ENCODE peak calls at places on chromosomes 4 and X, in six cellular contexts. One of them, this sample, is unnamed.

GRCh38 chr4:118941149-118941548 is 52.5 kb downstream of the SYNPO2 start:
- DNase-seq in A549: no peak
- DNase-seq in suprapubic skin: no peak
- DNase-seq in sigmoid colon: peak
- DNase-seq in esophagus squamous epithelium: no peak
- DNase-seq in tibial nerve: peak
- DNase-seq in this sample: no peak

GRCh38 chrX:1212532-1212931 is at the start of gene CRLF2:
- DNase-seq in A549: peak
- DNase-seq in suprapubic skin: peak
- DNase-seq in tibial nerve: no peak
- DNase-seq in esophagus squamous epithelium: no peak
- DNase-seq in sigmoid colon: peak
- DNase-seq in this sample: no peak

GRCh38 chrX:94751611-94752010 is 1077.6 kb downstream of the FAM133A start:
- DNase-seq in sigmoid colon: no peak
- DNase-seq in esophagus squamous epithelium: no peak
- DNase-seq in suprapubic skin: no peak
- DNase-seq in tibial nerve: no peak
- DNase-seq in A549: no peak
- DNase-seq in this sample: no peak

GRCh38 chrX:29662101-29662500 is 553.3 kb upstream of the MAGEB2 start:
- DNase-seq in tibial nerve: no peak
- DNase-seq in sigmoid colon: no peak
- DNase-seq in suprapubic skin: no peak
- DNase-seq in esophagus squamous epithelium: no peak
- DNase-seq in A549: peak
- DNase-seq in this sample: no peak

GRCh38 chr4:145804134-145804533 is 124.2 kb downstream of the C4orf51 start:
- DNase-seq in A549: peak
- DNase-seq in tibial nerve: peak
- DNase-seq in sigmoid colon: no peak
- DNase-seq in suprapubic skin: no peak
- DNase-seq in esophagus squamous epithelium: no peak
- DNase-seq in this sample: no peak

GRCh38 chr4:122647656-122648055 is 26.8 kb upstream of the IL21 start:
- DNase-seq in suprapubic skin: no peak
- DNase-seq in tibial nerve: no peak
- DNase-seq in A549: no peak
- DNase-seq in esophagus squamous epithelium: no peak
- DNase-seq in sigmoid colon: no peak
- DNase-seq in this sample: no peak

GRCh38 chr4:60750962-60751361 is 449.2 kb upstream of the ADGRL3 start:
- DNase-seq in tibial nerve: no peak
- DNase-seq in suprapubic skin: no peak
- DNase-seq in sigmoid colon: no peak
- DNase-seq in esophagus squamous epithelium: no peak
- DNase-seq in A549: no peak
- DNase-seq in this sample: no peak

GRCh38 chr4:33592701-33593100 is 2651.6 kb downstream of the ARAP2 start:
- DNase-seq in tibial nerve: no peak
- DNase-seq in suprapubic skin: no peak
- DNase-seq in esophagus squamous epithelium: no peak
- DNase-seq in A549: no peak
- DNase-seq in sigmoid colon: no peak
- DNase-seq in this sample: no peak

GRCh38 chr4:6716018-6716911 is at the start of gene BLOC1S4:
- DNase-seq in esophagus squamous epithelium: peak
- DNase-seq in sigmoid colon: peak
- DNase-seq in tibial nerve: peak
- DNase-seq in suprapubic skin: peak
- DNase-seq in A549: peak
- DNase-seq in this sample: peak

GRCh38 chr4:59655996-59656395 is 1544.1 kb upstream of the ADGRL3 start:
- DNase-seq in tibial nerve: no peak
- DNase-seq in suprapubic skin: no peak
- DNase-seq in sigmoid colon: no peak
- DNase-seq in A549: no peak
- DNase-seq in esophagus squamous epithelium: no peak
- DNase-seq in this sample: no peak

GRCh38 chr4:8533274-8533865 is 46.8 kb upstream of the GPR78 start:
- DNase-seq in A549: no peak
- DNase-seq in tibial nerve: no peak
- DNase-seq in suprapubic skin: no peak
- DNase-seq in esophagus squamous epithelium: no peak
- DNase-seq in sigmoid colon: no peak
- DNase-seq in this sample: no peak

GRCh38 chrX:153669174-153669890 is 4.3 kb downstream of the PNCK start:
- DNase-seq in A549: no peak
- DNase-seq in sigmoid colon: peak
- DNase-seq in suprapubic skin: no peak
- DNase-seq in tibial nerve: no peak
- DNase-seq in esophagus squamous epithelium: no peak
- DNase-seq in this sample: no peak

GRCh38 chr4:1177274-1178141 is 5.1 kb upstream of the SPON2 start:
- DNase-seq in tibial nerve: no peak
- DNase-seq in A549: no peak
- DNase-seq in esophagus squamous epithelium: no peak
- DNase-seq in sigmoid colon: peak
- DNase-seq in suprapubic skin: peak
- DNase-seq in this sample: peak

GRCh38 chr4:1180663-1181062 is 8.3 kb upstream of the SPON2 start:
- DNase-seq in A549: no peak
- DNase-seq in sigmoid colon: no peak
- DNase-seq in esophagus squamous epithelium: no peak
- DNase-seq in suprapubic skin: no peak
- DNase-seq in tibial nerve: no peak
- DNase-seq in this sample: no peak

GRCh38 chr4:1178300-1179088 is 6.1 kb upstream of the SPON2 start:
- DNase-seq in suprapubic skin: no peak
- DNase-seq in esophagus squamous epithelium: no peak
- DNase-seq in A549: no peak
- DNase-seq in sigmoid colon: peak
- DNase-seq in tibial nerve: no peak
- DNase-seq in this sample: no peak

GRCh38 chr4:1179976-1180375 is 7.6 kb upstream of the SPON2 start:
- DNase-seq in suprapubic skin: no peak
- DNase-seq in tibial nerve: no peak
- DNase-seq in A549: no peak
- DNase-seq in esophagus squamous epithelium: no peak
- DNase-seq in sigmoid colon: no peak
- DNase-seq in this sample: no peak

DNA sequence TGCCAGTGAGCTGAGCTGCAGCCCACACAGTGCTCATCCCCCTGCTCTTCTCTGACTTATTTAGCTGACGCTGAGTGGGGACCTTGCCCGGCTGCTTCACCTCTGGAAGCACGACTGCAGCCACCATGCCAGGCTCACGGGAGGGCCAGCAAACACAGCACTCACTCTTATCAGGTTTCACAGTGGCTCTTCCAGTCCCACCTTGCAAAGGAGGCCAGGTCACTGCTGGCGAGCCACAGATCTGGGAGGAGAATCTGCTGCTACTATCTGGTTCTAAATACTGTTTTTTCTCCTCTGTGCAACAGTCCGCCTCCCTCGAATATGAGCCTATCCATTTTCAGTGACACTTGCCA is 6.7 kb upstream of the SPON2 start:
- DNase-seq in tibial nerve: no peak
- DNase-seq in suprapubic skin: no peak
- DNase-seq in A549: no peak
- DNase-seq in sigmoid colon: no peak
- DNase-seq in esophagus squamous epithelium: no peak
- DNase-seq in this sample: no peak
- H3K27ac ChIP-seq in tibial nerve: no peak
- H3K27ac ChIP-seq in suprapubic skin: no peak
- H3K27ac ChIP-seq in A549: no peak
- H3K27ac ChIP-seq in sigmoid colon: no peak
- H3K27ac ChIP-seq in esophagus squamous epithelium: no peak
- H3K27ac ChIP-seq in this sample: no peak

DNA sequence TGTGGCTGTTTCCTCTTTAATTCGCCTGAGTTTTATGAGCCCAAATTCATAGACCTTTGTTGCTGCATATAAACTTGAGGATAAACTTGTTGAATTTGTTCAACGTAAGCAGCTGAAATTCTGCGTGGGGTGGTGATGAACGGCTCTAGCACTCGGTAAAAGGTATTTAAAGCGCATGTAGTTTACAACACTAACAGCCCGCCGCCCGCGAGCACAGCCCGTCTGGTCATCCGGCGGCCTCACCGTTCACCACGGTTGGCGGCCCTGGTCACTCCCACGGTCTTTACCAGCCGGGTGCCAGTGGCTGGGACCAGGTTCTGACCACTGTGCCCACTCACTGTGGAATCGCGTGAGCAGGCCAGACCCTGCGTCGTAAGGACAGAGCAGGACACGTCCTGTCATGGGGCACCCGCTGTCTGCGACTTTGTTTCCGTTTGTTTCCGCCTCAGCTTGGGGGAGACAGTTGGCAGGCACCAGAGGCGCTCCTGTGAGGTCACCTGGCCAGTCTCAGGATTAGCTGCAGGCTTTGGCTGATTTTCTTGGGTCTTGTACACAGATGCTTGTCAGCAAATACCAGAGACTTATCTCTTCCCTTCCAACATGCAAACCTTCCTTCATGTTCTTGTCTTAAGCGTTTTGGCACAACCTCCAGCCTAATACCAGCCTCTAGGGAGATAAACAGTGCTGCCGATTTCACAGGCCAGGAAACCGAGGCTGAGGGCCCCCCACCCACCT is 36.8 kb upstream of the SPON2 start:
- DNase-seq in tibial nerve: no peak
- DNase-seq in sigmoid colon: peak
- DNase-seq in esophagus squamous epithelium: no peak
- DNase-seq in A549: no peak
- DNase-seq in suprapubic skin: peak
- DNase-seq in this sample: no peak
- H3K27ac ChIP-seq in tibial nerve: peak
- H3K27ac ChIP-seq in sigmoid colon: peak
- H3K27ac ChIP-seq in esophagus squamous epithelium: peak
- H3K27ac ChIP-seq in A549: no peak
- H3K27ac ChIP-seq in suprapubic skin: peak
- H3K27ac ChIP-seq in this sample: peak

GRCh38 chrX:150084474-150085229 is 146.4 kb upstream of the EOLA2 start:
- DNase-seq in esophagus squamous epithelium: no peak
- DNase-seq in suprapubic skin: no peak
- DNase-seq in A549: peak
- DNase-seq in sigmoid colon: no peak
- DNase-seq in tibial nerve: no peak
- DNase-seq in this sample: no peak

GRCh38 chrX:150088042-150088441 is 149.8 kb upstream of the EOLA2 start:
- DNase-seq in A549: no peak
- DNase-seq in sigmoid colon: no peak
- DNase-seq in tibial nerve: no peak
- DNase-seq in esophagus squamous epithelium: no peak
- DNase-seq in suprapubic skin: no peak
- DNase-seq in this sample: no peak

GRCh38 chrX:150087612-150088011 is 149.3 kb upstream of the EOLA2 start:
- DNase-seq in tibial nerve: no peak
- DNase-seq in esophagus squamous epithelium: no peak
- DNase-seq in sigmoid colon: no peak
- DNase-seq in suprapubic skin: no peak
- DNase-seq in A549: no peak
- DNase-seq in this sample: no peak

GRCh38 chrX:150086371-150086770 is 148.1 kb upstream of the EOLA2 start:
- DNase-seq in suprapubic skin: no peak
- DNase-seq in A549: no peak
- DNase-seq in esophagus squamous epithelium: no peak
- DNase-seq in tibial nerve: no peak
- DNase-seq in sigmoid colon: no peak
- DNase-seq in this sample: no peak

GRCh38 chrX:150085881-150086280 is 147.6 kb upstream of the EOLA2 start:
- DNase-seq in sigmoid colon: no peak
- DNase-seq in A549: no peak
- DNase-seq in esophagus squamous epithelium: no peak
- DNase-seq in suprapubic skin: no peak
- DNase-seq in tibial nerve: no peak
- DNase-seq in this sample: no peak
- H3K27ac ChIP-seq in sigmoid colon: no peak
- H3K27ac ChIP-seq in A549: peak
- H3K27ac ChIP-seq in esophagus squamous epithelium: no peak
- H3K27ac ChIP-seq in suprapubic skin: no peak
- H3K27ac ChIP-seq in tibial nerve: no peak
- H3K27ac ChIP-seq in this sample: no peak

GRCh38 chrX:72683631-72684030 is 30.5 kb downstream of the PHKA1 start:
- DNase-seq in tibial nerve: no peak
- DNase-seq in suprapubic skin: no peak
- DNase-seq in A549: no peak
- DNase-seq in sigmoid colon: no peak
- DNase-seq in esophagus squamous epithelium: no peak
- DNase-seq in this sample: no peak

GRCh38 chrX:72685018-72685417 is 29.1 kb downstream of the PHKA1 start:
- DNase-seq in sigmoid colon: no peak
- DNase-seq in esophagus squamous epithelium: no peak
- DNase-seq in tibial nerve: no peak
- DNase-seq in A549: no peak
- DNase-seq in suprapubic skin: no peak
- DNase-seq in this sample: no peak

DNA sequence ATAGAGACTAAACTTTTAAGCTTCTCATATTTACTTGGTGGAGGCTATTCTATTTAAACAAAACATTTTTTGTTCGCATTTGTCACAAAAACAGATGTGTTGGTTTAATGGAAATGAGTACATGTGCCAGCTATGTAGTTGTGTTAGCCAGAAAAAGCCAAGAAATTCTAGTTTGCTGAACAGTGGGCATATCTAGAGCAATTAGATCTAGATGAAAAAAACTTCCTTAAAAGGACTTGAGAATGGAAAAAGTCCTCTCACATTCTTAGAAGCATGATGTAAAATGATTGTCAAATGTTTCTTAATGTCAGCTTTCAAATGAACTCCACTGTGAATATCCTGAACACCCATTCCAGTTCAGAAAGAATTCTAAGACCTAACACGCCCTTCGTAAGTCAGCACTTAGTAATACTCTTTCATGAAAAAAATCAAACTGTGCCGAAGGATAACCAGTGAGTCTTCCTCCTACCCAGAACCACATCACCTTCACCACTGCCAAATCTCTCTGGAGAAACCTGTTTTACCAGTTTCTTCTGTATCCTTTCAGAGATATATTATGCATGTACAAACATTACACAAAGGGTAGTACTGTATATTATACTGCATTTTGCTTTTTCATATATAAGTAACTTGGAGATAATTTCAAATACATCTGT is 28.2 kb downstream of the PHKA1 start:
- DNase-seq in sigmoid colon: no peak
- DNase-seq in suprapubic skin: no peak
- DNase-seq in A549: peak
- DNase-seq in tibial nerve: no peak
- DNase-seq in esophagus squamous epithelium: no peak
- DNase-seq in this sample: peak
- H3K27ac ChIP-seq in sigmoid colon: no peak
- H3K27ac ChIP-seq in suprapubic skin: no peak
- H3K27ac ChIP-seq in A549: peak
- H3K27ac ChIP-seq in tibial nerve: no peak
- H3K27ac ChIP-seq in esophagus squamous epithelium: peak
- H3K27ac ChIP-seq in this sample: no peak

GRCh38 chr4:109162759-109163158 is 139.7 kb downstream of the COL25A1 start:
- DNase-seq in suprapubic skin: no peak
- DNase-seq in sigmoid colon: no peak
- DNase-seq in tibial nerve: no peak
- DNase-seq in A549: no peak
- DNase-seq in esophagus squamous epithelium: no peak
- DNase-seq in this sample: no peak
- H3K27ac ChIP-seq in suprapubic skin: no peak
- H3K27ac ChIP-seq in sigmoid colon: no peak
- H3K27ac ChIP-seq in tibial nerve: no peak
- H3K27ac ChIP-seq in A549: no peak
- H3K27ac ChIP-seq in esophagus squamous epithelium: no peak
- H3K27ac ChIP-seq in this sample: no peak

GRCh38 chr4:52957791-52958190 is 95.7 kb downstream of the RASL11B start:
- DNase-seq in tibial nerve: no peak
- DNase-seq in A549: no peak
- DNase-seq in esophagus squamous epithelium: no peak
- DNase-seq in sigmoid colon: no peak
- DNase-seq in suprapubic skin: no peak
- DNase-seq in this sample: no peak
- H3K27ac ChIP-seq in tibial nerve: no peak
- H3K27ac ChIP-seq in A549: no peak
- H3K27ac ChIP-seq in esophagus squamous epithelium: no peak
- H3K27ac ChIP-seq in sigmoid colon: peak
- H3K27ac ChIP-seq in suprapubic skin: no peak
- H3K27ac ChIP-seq in this sample: no peak

This sample was measured in colonic mucosa.